ENCODE peak calls at places on chromosomes 7 and 10, in ten cellular contexts. N is MM.1S, A is lung, Y is endodermal cell, H is endothelial cell, G is left ventricle myocardium inferior, C is astrocyte of the spinal cord, R is fibroblast of mammary gland, W is progenitor cell of endocrine pancreas, X is Panc1. V is an unnamed sample.

GRCh38 chr7:9391221-9391620 is 957.8 kb downstream of the NXPH1 start:
- DNase-seq in N (no peak), A (no peak), Y (no peak), H (no peak), G (no peak), C (peak; percentile 44), R (no peak), W (no peak), X (no peak), V (no peak)

GRCh38 chr7:123769371-123769770 is 20.6 kb upstream of the WASL start:
- DNase-seq in N (no peak), A (peak; percentile 70), Y (no peak), H (no peak), G (peak; percentile 15), C (peak; percentile 67), R (peak; percentile 89), W (no peak), X (peak; percentile 94), V (no peak)

GRCh38 chr7:7848245-7848644 is 120.4 kb upstream of the GLCCI1 start:
- DNase-seq in N (peak; percentile 61), A (no peak), Y (no peak), H (no peak), G (no peak), C (no peak), R (no peak), W (no peak), X (no peak), V (no peak)

GRCh38 chr7:34044734-34045353 is 139.5 kb downstream of the BMPER start:
- DNase-seq in N (no peak), A (no peak), Y (no peak), H (no peak), G (no peak), C (no peak), R (no peak), W (no peak), X (no peak), V (no peak)

GRCh38 chr7:21731977-21732376 is 189.1 kb downstream of the DNAH11 start:
- DNase-seq in N (peak; percentile 43), A (no peak), Y (no peak), H (no peak), G (no peak), C (no peak), R (no peak), W (no peak), X (no peak), V (no peak)

GRCh38 chr7:155580367-155580766 is 34.0 kb upstream of the CNPY1 start:
- DNase-seq in N (no peak), A (no peak), Y (no peak), H (no peak), G (no peak), C (no peak), R (no peak), W (no peak), X (no peak), V (no peak)

GRCh38 chr10:60441515-60441914 is 51.8 kb upstream of the ANK3 start:
- DNase-seq in N (peak; percentile 39), A (no peak), Y (no peak), H (no peak), G (no peak), C (no peak), R (peak; percentile 48), W (no peak), X (no peak), V (no peak)

GRCh38 chr10:48444266-48444665 is 137.8 kb downstream of the MAPK8 start:
- DNase-seq in N (no peak), A (no peak), Y (peak; percentile 87), H (no peak), G (no peak), C (peak; percentile 56), R (peak; percentile 29), W (no peak), X (no peak), V (peak; percentile 35)

GRCh38 chr7:44122529-44122928 is 819 bp downstream of the POLD2 start:
- DNase-seq in N (no peak), A (no peak), Y (no peak), H (no peak), G (no peak), C (no peak), R (no peak), W (no peak), X (no peak), V (no peak)

GRCh38 chr10:84537447-84537931 is 209.1 kb downstream of the CCSER2 start:
- DNase-seq in N (peak; percentile 65), A (peak; percentile 44), Y (peak; percentile 68), H (peak; percentile 47), G (peak; percentile 42), C (peak; percentile 65), R (peak; percentile 63), W (no peak), X (peak; percentile 46), V (peak; percentile 78)

GRCh38 chr10:98956576-98957260 is 278.9 kb downstream of the HPSE2 start:
- DNase-seq in N (no peak), A (no peak), Y (no peak), H (no peak), G (no peak), C (peak; percentile 72), R (peak; percentile 66), W (no peak), X (no peak), V (no peak)

GRCh38 chr10:484441-484924 is 205.0 kb downstream of the DIP2C start:
- DNase-seq in N (peak; percentile 82), A (peak; percentile 37), Y (peak; percentile 57), H (no peak), G (no peak), C (peak; percentile 81), R (no peak), W (no peak), X (no peak), V (no peak)

GRCh38 chr7:79308176-79308575 is 145.3 kb downstream of the MAGI2 start:
- DNase-seq in N (no peak), A (no peak), Y (peak; percentile 50), H (no peak), G (no peak), C (no peak), R (peak; percentile 39), W (no peak), X (no peak), V (no peak)

GRCh38 chr10:3427846-3428442 is 255.4 kb upstream of the PITRM1 start:
- DNase-seq in N (no peak), A (no peak), Y (no peak), H (no peak), G (peak; percentile 58), C (no peak), R (no peak), W (no peak), X (no peak), V (no peak)

GRCh38 chr7:118080947-118081346 is 103.0 kb upstream of the LSM8 start:
- DNase-seq in N (peak; percentile 23), A (no peak), Y (peak; percentile 63), H (no peak), G (no peak), C (peak; percentile 87), R (peak; percentile 86), W (no peak), X (no peak), V (peak; percentile 13)

GRCh38 chr7:121178869-121179497 is 149.8 kb upstream of the WNT16 start:
- DNase-seq in N (peak; percentile 53), A (no peak), Y (no peak), H (no peak), G (no peak), C (no peak), R (no peak), W (no peak), X (no peak), V (no peak)

GRCh38 chr10:110434477-110435096 is 63.1 kb upstream of the DUSP5 start:
- DNase-seq in N (no peak), A (no peak), Y (peak; percentile 35), H (no peak), G (no peak), C (no peak), R (no peak), W (no peak), X (no peak), V (no peak)

GRCh38 chr10:55491712-55492111 is 690.7 kb upstream of the PCDH15 start:
- DNase-seq in N (no peak), A (no peak), Y (no peak), H (no peak), G (no peak), C (no peak), R (no peak), W (no peak), X (no peak), V (no peak)

GRCh38 chr10:46528675-46529615 is 27.5 kb downstream of the GPRIN2 start:
- DNase-seq in N (no peak), A (no peak), Y (no peak), H (no peak), G (no peak), C (no peak), R (no peak), W (no peak), X (no peak), V (no peak)

GRCh38 chr7:87013841-87014191 is 45.6 kb downstream of the ELAPOR2 start:
- DNase-seq in N (no peak), A (no peak), Y (no peak), H (no peak), G (no peak), C (no peak), R (no peak), W (no peak), X (no peak), V (no peak)
- TF ChIP-seq CTCF in N (no peak), A (no peak), Y (peak; percentile 29), H (no peak), G (no peak), C (no peak), R (no peak), W (no peak), X (no peak), V (no peak)

DNA sequence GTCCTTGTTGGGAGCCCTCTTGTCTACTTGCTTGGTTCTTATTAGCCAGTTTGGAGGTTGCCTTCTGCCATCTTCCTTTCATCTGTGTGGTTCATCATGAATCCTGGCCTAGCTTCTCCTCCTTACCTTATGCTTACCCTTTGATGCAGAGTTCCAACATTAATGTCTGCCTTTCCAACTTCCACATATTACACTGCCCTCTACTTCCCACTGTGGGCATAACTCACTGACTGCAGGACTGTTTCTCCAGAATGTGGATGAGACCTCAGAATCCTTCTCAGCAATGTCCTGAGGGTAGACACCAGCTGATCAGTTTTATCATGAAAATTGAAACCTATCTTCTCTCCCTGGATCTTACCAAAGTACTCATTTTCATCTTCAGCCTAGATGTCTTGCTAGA is 491.0 kb downstream of the LRMDA start:
- DNase-seq in N (no peak), A (no peak), Y (peak; percentile 10), H (no peak), G (no peak), C (no peak), R (peak; percentile 37), W (no peak), X (no peak), V (no peak)
- TF ChIP-seq CTCF in N (no peak), A (no peak), Y (peak; percentile 28), H (no peak), G (peak; percentile 40), C (peak; percentile 39), R (peak; percentile 43), W (no peak), X (peak; percentile 28), V (no peak)

GRCh38 chr7:139452948-139453672 is 30.4 kb downstream of the KLRG2 start:
- DNase-seq in N (no peak), A (no peak), Y (no peak), H (no peak), G (no peak), C (peak; percentile 61), R (peak; percentile 20), W (no peak), X (no peak), V (no peak)
- TF ChIP-seq CTCF in N (no peak), A (no peak), Y (peak; percentile 58), H (no peak), G (no peak), C (no peak), R (no peak), W (no peak), X (no peak), V (peak; percentile 21)

GRCh38 chr10:21020545-21020944 is 123.4 kb upstream of the NEBL start:
- DNase-seq in N (peak; percentile 45), A (no peak), Y (peak; percentile 86), H (peak; percentile 17), G (no peak), C (peak; percentile 9), R (peak; percentile 46), W (no peak), X (no peak), V (peak; percentile 17)
- TF ChIP-seq CTCF in N (peak; percentile 64), A (no peak), Y (peak; percentile 74), H (peak; percentile 15), G (peak; percentile 44), C (peak; percentile 49), R (peak; percentile 56), W (peak; percentile 25), X (peak; percentile 72), V (peak; percentile 60)

V was measured in GM13977.